ENCODE peak calls at places on chromosomes 7 and 10, in five cellular contexts. P is G401, J is LoVo, O is Daoy, L is T-helper 1 cell. U is an unnamed sample.

GRCh38 chr7:87058739-87059524 is 522 bp downstream of the ELAPOR2 start:
- DNase-seq in P (peak), J (peak), O (peak), L (peak), U (peak)

GRCh38 chr7:100372256-100372655 is 1.0 kb upstream of the PILRA start:
- DNase-seq in P (no peak), J (no peak), O (peak), L (no peak), U (no peak)

GRCh38 chr10:73771722-73772279 is 10.0 kb upstream of the CHCHD1 start:
- DNase-seq in P (peak), J (peak), O (peak), L (peak), U (peak)

GRCh38 chr7:41858196-41858595 is 155.3 kb upstream of the INHBA start:
- DNase-seq in P (no peak), J (no peak), O (no peak), L (no peak), U (no peak)

GRCh38 chr7:130904792-130905191 is 170.8 kb upstream of the KLF14 start:
- DNase-seq in P (no peak), J (no peak), O (peak), L (no peak), U (no peak)

GRCh38 chr10:113283189-113283588 is 269.7 kb upstream of the HABP2 start:
- DNase-seq in P (no peak), J (no peak), O (no peak), L (no peak), U (no peak)

GRCh38 chr7:7773334-7774308 is 55.2 kb upstream of the RPA3 start:
- DNase-seq in P (no peak), J (no peak), O (no peak), L (no peak), U (no peak)

GRCh38 chr7:36207451-36208291 is 54.6 kb downstream of the EEPD1 start:
- DNase-seq in P (peak), J (peak), O (peak), L (no peak), U (no peak)

GRCh38 chr7:120060283-120060682 is 212.7 kb upstream of the KCND2 start:
- DNase-seq in P (peak), J (no peak), O (no peak), L (no peak), U (no peak)

GRCh38 chr7:42902361-42902760 is 9.5 kb downstream of the C7orf25 start:
- DNase-seq in P (no peak), J (no peak), O (no peak), L (no peak), U (no peak)

GRCh38 chr7:157875230-157876179 is 538.7 kb downstream of the DNAJB6 start:
- DNase-seq in P (peak), J (no peak), O (peak), L (no peak), U (peak)

GRCh38 chr10:97764519-97764931 is 7.3 kb downstream of the SFRP5 start:
- DNase-seq in P (no peak), J (peak), O (no peak), L (no peak), U (no peak)

GRCh38 chr7:80078159-80078731 is 56.4 kb upstream of the GNAI1 start:
- DNase-seq in P (no peak), J (peak), O (peak), L (no peak), U (no peak)

GRCh38 chr7:81725496-81726117 is 44.2 kb downstream of the HGF start:
- DNase-seq in P (no peak), J (no peak), O (peak), L (no peak), U (no peak)

GRCh38 chr10:31288001-31288400 is 31.0 kb upstream of the ZEB1 start:
- DNase-seq in P (no peak), J (no peak), O (no peak), L (no peak), U (no peak)

GRCh38 chr7:30988346-30989005 is 24.7 kb downstream of the GHRHR start:
- DNase-seq in P (peak), J (peak), O (peak), L (no peak), U (peak)

U was measured in neural progenitor cell.